ENCODE peak calls at places on chromosomes 5 and 9, in ten cellular contexts. Q, B, S, X, T, N, J, W, Z and P are unnamed samples.

GRCh38 chr9:38619556-38620447 is 594 bp downstream of the ANKRD18A start:
- DNase-seq in Q (no peak), B (no peak), S (no peak), X (peak; percentile 51), T (no peak), N (peak; percentile 8), J (no peak), W (no peak), Z (peak; percentile 18), P (no peak)

GRCh38 chr5:58794875-58795274 is 212.0 kb downstream of the RAB3C start:
- DNase-seq in Q (no peak), B (no peak), S (no peak), X (no peak), T (peak; percentile 45), N (no peak), J (no peak), W (no peak), Z (no peak), P (no peak)

GRCh38 chr5:173310861-173311515 is 17.2 kb downstream of the STC2 start:
- DNase-seq in Q (no peak), B (no peak), S (no peak), X (no peak), T (no peak), N (no peak), J (no peak), W (no peak), Z (no peak), P (no peak)

GRCh38 chr5:149500922-149501582 is 50.2 kb downstream of the CSNK1A1 start:
- DNase-seq in Q (no peak), B (no peak), S (no peak), X (no peak), T (no peak), N (no peak), J (peak; percentile 74), W (peak; percentile 81), Z (no peak), P (no peak)

GRCh38 chr5:20276959-20277263 is 288.9 kb upstream of the CDH18 start:
- DNase-seq in Q (no peak), B (no peak), S (no peak), X (no peak), T (no peak), N (no peak), J (no peak), W (no peak), Z (no peak), P (no peak)

GRCh38 chr5:124234022-124234899 is 512.2 kb downstream of the ZNF608 start:
- DNase-seq in Q (no peak), B (no peak), S (no peak), X (peak; percentile 45), T (no peak), N (no peak), J (no peak), W (no peak), Z (no peak), P (no peak)

GRCh38 chr9:76707510-76707909 is 56.7 kb upstream of the PCA3 start:
- DNase-seq in Q (no peak), B (no peak), S (no peak), X (no peak), T (peak; percentile 15), N (no peak), J (no peak), W (no peak), Z (no peak), P (peak; percentile 49)

GRCh38 chr5:66231508-66231907 is 87.4 kb downstream of the SREK1 start:
- DNase-seq in Q (no peak), B (no peak), S (no peak), X (no peak), T (no peak), N (no peak), J (no peak), W (no peak), Z (no peak), P (no peak)

GRCh38 chr9:107351382-107352045 is 68.4 kb downstream of the RAD23B start:
- DNase-seq in Q (no peak), B (no peak), S (no peak), X (no peak), T (no peak), N (no peak), J (no peak), W (no peak), Z (no peak), P (no peak)

GRCh38 chr5:117761190-117761589 is 1186.6 kb upstream of the SEMA6A start:
- DNase-seq in Q (no peak), B (no peak), S (no peak), X (no peak), T (no peak), N (no peak), J (no peak), W (no peak), Z (no peak), P (no peak)

GRCh38 chr5:140794594-140795258 is at the start of gene PCDHA2:
- DNase-seq in Q (no peak), B (peak; percentile 13), S (no peak), X (no peak), T (no peak), N (no peak), J (no peak), W (no peak), Z (no peak), P (no peak)

GRCh38 chr9:14119694-14120514 is 194.0 kb downstream of the NFIB start:
- DNase-seq in Q (no peak), B (no peak), S (no peak), X (no peak), T (no peak), N (no peak), J (peak; percentile 26), W (no peak), Z (no peak), P (no peak)

GRCh38 chr5:68456756-68457217 is 241.2 kb downstream of the PIK3R1 start:
- DNase-seq in Q (no peak), B (peak; percentile 17), S (no peak), X (no peak), T (peak; percentile 53), N (no peak), J (peak; percentile 67), W (no peak), Z (no peak), P (no peak)

DNA sequence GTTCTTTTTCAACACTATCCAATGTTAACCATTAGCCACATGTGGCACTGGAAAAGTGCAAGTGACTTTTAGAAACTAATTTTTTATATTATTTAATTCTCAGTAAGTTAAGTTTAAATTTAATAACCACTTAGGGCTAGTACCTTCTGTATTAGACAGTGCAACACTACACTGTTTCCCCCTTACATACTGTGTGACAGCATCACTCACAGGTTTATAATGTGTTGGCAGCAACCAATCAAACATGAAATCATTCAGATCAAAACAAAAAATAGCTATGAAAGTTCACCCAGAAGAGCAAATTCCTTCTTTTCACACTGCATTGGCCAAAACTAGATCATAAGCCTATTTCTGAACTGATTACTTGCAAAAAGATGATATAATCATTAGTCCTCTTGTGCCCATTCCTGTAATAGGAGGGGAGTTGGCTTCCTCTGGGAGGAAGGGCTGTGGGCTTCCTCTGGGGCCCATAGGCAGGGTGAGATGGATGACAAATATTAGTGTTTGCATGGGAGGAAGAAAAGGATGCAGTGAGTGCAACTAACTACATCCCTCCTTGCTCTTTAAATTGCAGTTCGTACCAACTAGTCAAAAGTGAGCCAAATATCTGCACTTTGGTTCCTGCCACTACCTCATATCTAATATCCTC is 708.1 kb upstream of the RGMB start:
- DNase-seq in Q (no peak), B (no peak), S (no peak), X (no peak), T (no peak), N (no peak), J (no peak), W (no peak), Z (no peak), P (no peak)
- TF ChIP-seq CTCF in Q (no peak), B (no peak), S (no peak), X (no peak), T (no peak), N (no peak), J (no peak), W (no peak), Z (no peak), P (no peak)

GRCh38 chr9:136110082-136111061 is 8.3 kb downstream of the TMEM250 start:
- DNase-seq in Q (no peak), B (no peak), S (no peak), X (no peak), T (peak; percentile 80), N (no peak), J (no peak), W (no peak), Z (no peak), P (no peak)
- TF ChIP-seq CTCF in Q (no peak), B (no peak), S (no peak), X (no peak), T (peak; percentile 20), N (peak; percentile 34), J (peak; percentile 50), W (peak; percentile 23), Z (no peak), P (peak; percentile 43)

GRCh38 chr9:122464633-122465567 is 12.8 kb downstream of the OR1J1 start:
- DNase-seq in Q (peak; percentile 79), B (peak; percentile 68), S (peak; percentile 13), X (peak; percentile 52), T (peak; percentile 81), N (peak; percentile 54), J (peak; percentile 85), W (peak; percentile 85), Z (peak; percentile 67), P (peak; percentile 62)

GRCh38 chr9:122468735-122469134 is 9.0 kb downstream of the OR1J1 start:
- DNase-seq in Q (no peak), B (no peak), S (no peak), X (no peak), T (no peak), N (no peak), J (peak; percentile 94), W (peak; percentile 84), Z (no peak), P (no peak)

DNA sequence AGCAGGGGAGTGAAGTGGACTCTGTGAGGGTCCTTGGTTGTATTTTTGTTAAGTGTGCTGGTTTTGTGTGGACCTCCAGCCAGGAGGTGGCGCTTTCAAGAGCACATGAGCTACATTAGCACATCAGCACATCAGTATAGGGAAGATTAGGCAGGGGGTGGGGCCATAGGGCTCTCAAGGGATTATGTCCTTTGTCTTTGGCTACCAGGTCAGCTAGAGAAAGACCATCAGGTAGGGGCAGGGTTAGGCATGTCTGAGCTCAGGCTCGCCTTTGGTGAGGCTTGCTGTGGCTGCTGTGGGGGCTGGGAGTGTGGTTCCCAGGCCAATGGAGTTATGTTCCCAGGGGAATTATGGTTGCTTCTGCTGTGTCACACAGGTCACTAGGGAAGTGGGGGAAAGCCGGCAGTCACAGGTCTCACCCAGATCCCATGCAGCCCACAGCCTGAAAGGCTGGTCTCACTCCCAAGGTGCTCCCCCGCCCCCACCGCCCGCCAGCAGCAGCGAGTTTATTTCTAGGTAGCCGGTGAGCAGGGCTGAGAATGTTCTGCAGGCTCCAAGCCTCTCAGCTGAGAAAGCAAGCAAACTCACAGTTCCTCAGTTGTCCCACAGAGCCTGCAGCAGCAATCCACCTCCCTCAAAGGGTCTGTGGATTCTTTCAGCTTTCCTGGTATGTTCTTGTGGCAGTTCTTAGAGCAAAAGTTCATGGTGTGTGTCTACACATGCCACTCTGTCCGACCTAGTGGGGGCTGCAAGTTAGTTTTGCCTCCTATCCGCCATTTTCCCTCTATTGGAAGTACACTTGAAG is 13.7 kb downstream of the OR1J1 start:
- DNase-seq in Q (no peak), B (no peak), S (no peak), X (peak; percentile 27), T (peak; percentile 63), N (no peak), J (no peak), W (no peak), Z (no peak), P (peak; percentile 34)
- TF ChIP-seq CTCF in Q (no peak), B (no peak), S (no peak), X (peak; percentile 65), T (peak; percentile 26), N (no peak), J (peak; percentile 7), W (peak; percentile 21), Z (no peak), P (peak; percentile 57)

GRCh38 chr5:94613583-94613982 is 4.8 kb downstream of the KIAA0825 start:
- DNase-seq in Q (no peak), B (peak; percentile 6), S (no peak), X (peak; percentile 12), T (peak; percentile 40), N (no peak), J (no peak), W (no peak), Z (peak; percentile 19), P (no peak)
- TF ChIP-seq CTCF in Q (no peak), B (peak; percentile 31), S (no peak), X (peak; percentile 39), T (peak; percentile 16), N (peak; percentile 34), J (peak; percentile 6), W (peak; percentile 13), Z (no peak), P (peak; percentile 35)